ENCODE peak calls at places on chromosomes 4 and X, in ten cellular contexts. R, F, Y, U, D, O, M, T, H and K are unnamed samples.

GRCh38 chr4:4572821-4573220 is 31.0 kb upstream of the STX18 start:
- DNase-seq in M (peak; percentile 47), F (no peak), Y (no peak), T (no peak), R (no peak), O (peak; percentile 27), U (no peak), D (no peak), H (peak; percentile 27), K (peak; percentile 56)

GRCh38 chr4:15336410-15337184 is 91.2 kb upstream of the C1QTNF7 start:
- DNase-seq in O (peak; percentile 69), D (peak; percentile 91), T (no peak), Y (no peak), M (peak; percentile 92), R (no peak), H (peak; percentile 73), F (peak; percentile 12), U (peak; percentile 16), K (peak; percentile 75)

GRCh38 chrX:16788477-16788876 is 2.2 kb downstream of the TXLNG start:
- DNase-seq in O (peak; percentile 46), U (no peak), M (no peak), H (peak; percentile 36), D (no peak), T (no peak), Y (no peak), R (no peak), F (no peak), K (no peak)

GRCh38 chr4:24979554-24979953 is 51.2 kb downstream of the LGI2 start:
- DNase-seq in M (no peak), T (no peak), F (no peak), O (peak; percentile 57), D (no peak), H (no peak), U (peak; percentile 9), Y (no peak), R (no peak), K (no peak)

GRCh38 chr4:153497091-153497531 is 31.0 kb downstream of the TMEM131L start:
- DNase-seq in R (no peak), F (no peak), U (peak; percentile 64), H (no peak), D (peak; percentile 80), Y (no peak), T (peak; percentile 64), O (peak; percentile 46), M (peak; percentile 70), K (no peak)

GRCh38 chrX:129984196-129984962 is 1.9 kb downstream of the BCORL1 start:
- DNase-seq in T (peak; percentile 52), R (peak; percentile 71), U (no peak), H (no peak), O (peak; percentile 43), Y (no peak), F (peak; percentile 32), D (no peak), M (no peak), K (peak; percentile 89)

GRCh38 chr4:1344696-1345095 is 2.3 kb upstream of the UVSSA start:
- DNase-seq in R (no peak), D (no peak), Y (no peak), M (peak; percentile 8), F (no peak), T (no peak), O (peak; percentile 11), H (no peak), U (peak; percentile 77), K (no peak)

GRCh38 chr4:155062948-155063347 is 145.5 kb upstream of the NPY2R start:
- DNase-seq in T (no peak), F (no peak), M (no peak), H (no peak), R (no peak), U (no peak), Y (no peak), O (no peak), D (no peak), K (no peak)

GRCh38 chr4:148021706-148022105 is 289.8 kb downstream of the ARHGAP10 start:
- DNase-seq in F (no peak), T (peak; percentile 55), Y (no peak), D (no peak), O (no peak), M (no peak), U (no peak), R (no peak), H (no peak), K (no peak)

GRCh38 chrX:107272431-107272921 is 66.1 kb downstream of the DNAAF6 start:
- DNase-seq in O (no peak), T (no peak), F (peak; percentile 75), M (no peak), D (peak; percentile 65), R (peak; percentile 50), H (no peak), Y (no peak), U (no peak), K (no peak)

GRCh38 chr4:19381068-19381467 is 870.6 kb upstream of the SLIT2 start:
- DNase-seq in D (no peak), F (no peak), U (peak; percentile 81), H (peak; percentile 56), M (peak; percentile 86), O (peak; percentile 80), T (no peak), R (no peak), Y (no peak), K (no peak)

DNA sequence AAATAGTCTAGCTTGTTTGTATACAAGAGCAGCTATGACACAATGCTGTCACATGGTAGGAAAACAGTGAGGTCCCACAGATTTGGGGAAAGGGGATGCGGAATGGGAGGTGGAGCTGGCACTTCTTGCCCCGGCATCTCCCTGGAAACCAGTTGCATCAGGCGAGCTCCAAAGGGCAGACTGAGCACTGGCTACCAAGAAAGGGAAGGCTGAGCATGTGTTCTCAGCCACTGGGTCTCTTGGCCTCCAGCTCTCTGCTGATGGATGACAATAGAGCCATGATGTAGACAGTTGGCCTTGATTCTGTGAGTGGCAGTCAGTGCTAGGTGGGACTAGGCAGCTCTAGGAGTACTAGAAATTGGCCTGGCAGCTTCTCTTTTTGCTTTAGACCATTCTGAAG is 109.0 kb downstream of the UCHL1 start:
- DNase-seq in Y (no peak), D (no peak), R (no peak), F (peak; percentile 49), T (no peak), M (no peak), O (no peak), U (no peak), H (no peak), K (no peak)
- H3K4me1 ChIP-seq in Y (no peaks in the 10 kb centered on the region), D (peaks cover 14% of the 10 kb centered on the region), R (peaks cover 65% of the 10 kb centered on the region), F (peaks cover 38% of the 10 kb centered on the region), T (no peaks in the 10 kb centered on the region), M (no peaks in the 10 kb centered on the region), O (peaks cover 10% of the 10 kb centered on the region), U (peaks cover 32% of the 10 kb centered on the region), H (peaks cover 2% of the 10 kb centered on the region), K (no peaks in the 10 kb centered on the region)

GRCh38 chr4:186485621-186486062 is 69.7 kb downstream of the MTNR1A start:
- DNase-seq in O (peak; percentile 44), Y (peak; percentile 23), F (no peak), R (no peak), U (peak; percentile 11), M (peak; percentile 19), D (peak; percentile 55), T (no peak), H (peak; percentile 15), K (peak; percentile 82)
- H3K4me2 ChIP-seq in O (peak overlapping the region; percentile 58), Y (peak overlapping the region; percentile 77), F (no peak overlapping the region), R (peak overlapping the region; percentile 64), U (peak overlapping the region; percentile 77), M (peak overlapping the region; percentile 81), D (peak overlapping the region; percentile 73), T (no peak overlapping the region), H (peak overlapping the region; percentile 80), K (peak overlapping the region; percentile 87)

GRCh38 chr4:80074651-80075050 is 1.6 kb upstream of the ANTXR2 start:
- DNase-seq in D (no peak), Y (no peak), M (no peak), F (no peak), O (no peak), U (no peak), T (no peak), H (no peak), R (no peak), K (no peak)

GRCh38 chr4:80071643-80072606 is 1.1 kb downstream of the ANTXR2 start:
- DNase-seq in O (peak; percentile 65), U (peak; percentile 17), Y (no peak), H (peak; percentile 53), D (peak; percentile 57), M (peak; percentile 22), R (no peak), T (no peak), F (peak; percentile 69), K (peak; percentile 32)

GRCh38 chr4:80074059-80074458 is 1.0 kb upstream of the ANTXR2 start:
- DNase-seq in M (no peak), O (no peak), U (no peak), F (no peak), H (no peak), Y (no peak), T (no peak), R (no peak), D (no peak), K (no peak)

GRCh38 chr4:80072607-80073361 is at the start of gene ANTXR2:
- DNase-seq in T (no peak), Y (peak; percentile 49), H (peak; percentile 97), D (peak; percentile 94), U (peak; percentile 89), R (peak; percentile 47), O (peak; percentile 98), F (peak; percentile 85), M (peak; percentile 98), K (peak; percentile 95)

DNA sequence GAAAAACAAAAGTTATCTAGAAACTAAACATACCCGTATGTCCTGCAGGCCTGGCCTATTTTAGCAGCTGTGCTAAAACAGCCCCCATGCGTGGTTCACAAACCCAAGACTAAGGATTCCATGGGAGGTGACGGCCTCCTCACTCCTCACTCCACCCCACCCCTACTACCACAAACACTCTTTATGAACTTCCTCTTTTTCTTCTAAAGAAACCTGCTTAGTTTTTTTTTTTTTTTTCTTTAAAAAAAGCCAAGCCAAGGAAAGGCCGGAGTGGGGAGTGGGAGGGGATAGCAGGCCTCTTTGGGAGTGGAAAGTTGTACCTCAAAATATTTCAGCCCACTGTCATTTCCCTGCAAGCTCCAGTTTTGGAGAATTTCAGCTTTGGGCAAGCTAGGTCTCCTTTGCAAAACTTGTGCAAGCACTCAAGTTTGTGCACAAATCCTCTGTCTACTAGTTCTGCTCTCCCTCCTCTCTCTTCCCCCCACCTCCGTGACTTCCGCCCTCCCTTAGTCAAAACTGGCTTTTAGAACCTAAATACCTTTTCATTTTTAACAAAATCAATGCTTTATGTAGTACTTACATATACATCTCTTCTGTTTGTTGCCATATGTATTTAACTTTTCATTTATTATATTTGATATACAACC is 456 bp upstream of the ANTXR2 start:
- DNase-seq in T (no peak), R (no peak), D (no peak), Y (no peak), F (no peak), O (no peak), U (no peak), H (no peak), M (no peak), K (no peak)
- H3K4me1 ChIP-seq in T (peaks cover 8% of the 10 kb centered on the region), R (peaks cover 12% of the 10 kb centered on the region), D (no peaks in the 10 kb centered on the region), Y (peaks cover 5% of the 10 kb centered on the region), F (peaks cover 22% of the 10 kb centered on the region), O (peaks cover 37% of the 10 kb centered on the region), U (peaks cover 57% of the 10 kb centered on the region), H (peaks cover 5% of the 10 kb centered on the region), M (peaks cover 1% of the 10 kb centered on the region), K (peaks cover 52% of the 10 kb centered on the region)

DNA sequence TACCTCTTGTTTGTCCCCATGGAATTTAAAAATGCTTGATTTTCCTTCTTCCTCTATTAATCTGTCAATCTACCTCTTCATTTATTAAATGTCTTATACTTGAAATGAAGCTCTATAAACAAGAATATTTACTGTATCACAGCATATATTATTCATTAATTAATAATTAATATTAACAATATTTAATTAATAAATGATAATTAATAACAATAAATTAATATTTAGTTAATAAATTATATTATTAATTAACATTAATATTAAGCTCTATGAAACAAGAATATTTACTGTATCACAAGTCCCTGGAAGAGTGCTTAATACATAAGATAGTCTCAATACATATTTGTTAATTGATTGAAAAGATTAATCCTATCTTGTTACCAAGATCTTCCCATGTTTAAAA is 306.6 kb downstream of the STPG2 start:
- DNase-seq in T (no peak), H (no peak), F (no peak), R (no peak), M (no peak), Y (no peak), O (no peak), D (no peak), U (no peak), K (no peak)
- H3K4me2 ChIP-seq in T (no peak overlapping the region), H (no peak overlapping the region), F (no peak overlapping the region), R (no peak overlapping the region), M (no peak overlapping the region), Y (no peak overlapping the region), O (no peak overlapping the region), D (no peak overlapping the region), U (no peak overlapping the region), K (no peak overlapping the region)